ENCODE peak calls at places on chromosomes 16 and 17, in nine cellular contexts. D is left ventricle myocardium inferior, P is thoracic aorta, F is AG04450, E is tibial nerve, S is heart left ventricle, Z is Calu3, R is IMR-90, K is omental fat pad. V is an unnamed sample.

GRCh38 chr17:14245002-14245401 is 8.3 kb upstream of the CDRT15 start:
- DNase-seq in D (no peak), P (no peak), F (no peak), E (no peak), S (no peak), Z (no peak), R (no peak), K (no peak), V (no peak)

GRCh38 chr17:40791808-40792436 is 7.8 kb downstream of the KRT28 start:
- DNase-seq in D (no peak), P (no peak), F (peak; percentile 11), E (peak; percentile 21), S (no peak), Z (peak; percentile 59), R (peak; percentile 55), K (no peak), V (no peak)

GRCh38 chr16:9049241-9049640 is 42.2 kb upstream of the HAPSTR1 start:
- DNase-seq in D (no peak), P (no peak), F (peak; percentile 80), E (no peak), S (no peak), Z (no peak), R (peak; percentile 97), K (no peak), V (no peak)

GRCh38 chr17:57045868-57046671 is 39.0 kb upstream of the AKAP1 start:
- DNase-seq in D (no peak), P (no peak), F (no peak), E (no peak), S (no peak), Z (no peak), R (no peak), K (no peak), V (no peak)

GRCh38 chr16:74743668-74744299 is 30.8 kb downstream of the FA2H start:
- DNase-seq in D (no peak), P (no peak), F (peak; percentile 20), E (peak; percentile 22), S (no peak), Z (peak; percentile 98), R (peak; percentile 79), K (peak; percentile 40), V (no peak)

GRCh38 chr16:15811778-15812750 is 44.8 kb downstream of the MYH11 start:
- DNase-seq in D (no peak), P (peak; percentile 41), F (peak; percentile 77), E (no peak), S (no peak), Z (peak; percentile 9), R (peak; percentile 86), K (no peak), V (no peak)

GRCh38 chr17:38568845-38569510 is 36.8 kb downstream of the SRCIN1 start:
- DNase-seq in D (no peak), P (no peak), F (no peak), E (no peak), S (no peak), Z (no peak), R (no peak), K (no peak), V (no peak)

GRCh38 chr16:67499159-67499558 is 15.8 kb upstream of the AGRP start:
- DNase-seq in D (peak; percentile 33), P (no peak), F (no peak), E (peak; percentile 51), S (no peak), Z (no peak), R (peak; percentile 19), K (no peak), V (no peak)

GRCh38 chr17:4233668-4234258 is 30.0 kb downstream of the ANKFY1 start:
- DNase-seq in D (no peak), P (no peak), F (no peak), E (no peak), S (peak; percentile 63), Z (no peak), R (no peak), K (no peak), V (no peak)

GRCh38 chr17:28712705-28713415 is 1.2 kb upstream of the PROCA1 start:
- DNase-seq in D (no peak), P (no peak), F (no peak), E (no peak), S (peak; percentile 16), Z (no peak), R (no peak), K (no peak), V (no peak)

GRCh38 chr16:9134739-9135138 is 43.3 kb downstream of the HAPSTR1 start:
- DNase-seq in D (no peak), P (no peak), F (no peak), E (peak; percentile 22), S (peak; percentile 50), Z (peak; percentile 78), R (peak; percentile 55), K (no peak), V (no peak)

GRCh38 chr16:84284168-84284722 is 10.4 kb upstream of the WFDC1 start:
- DNase-seq in D (peak; percentile 69), P (no peak), F (no peak), E (peak; percentile 77), S (peak; percentile 73), Z (peak; percentile 25), R (no peak), K (no peak), V (no peak)

GRCh38 chr16:17251496-17251895 is 219.3 kb downstream of the XYLT1 start:
- DNase-seq in D (no peak), P (no peak), F (no peak), E (no peak), S (no peak), Z (no peak), R (no peak), K (no peak), V (no peak)

DNA sequence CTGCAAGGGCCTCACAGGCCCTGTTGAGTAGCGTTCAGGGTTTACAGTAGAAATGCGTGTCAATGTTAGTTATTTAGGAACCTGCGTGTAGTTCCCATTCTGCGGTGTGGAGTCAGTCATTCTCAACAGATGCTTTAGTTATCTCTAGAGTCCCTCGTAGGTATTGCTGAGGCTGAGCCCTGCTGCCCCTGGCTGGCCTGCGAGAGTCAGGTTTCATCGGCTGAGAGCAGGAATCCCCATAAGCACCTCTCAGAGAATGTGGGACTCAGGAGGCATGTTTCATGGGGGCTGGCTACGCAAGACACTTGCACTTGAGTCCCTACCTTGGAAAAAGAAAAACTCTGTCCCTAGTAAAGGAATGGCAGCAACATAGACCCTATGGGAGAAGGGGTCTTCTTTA is 347.5 kb upstream of the ASIC2 start:
- DNase-seq in D (no peak), P (no peak), F (no peak), E (no peak), S (no peak), Z (no peak), R (no peak), K (no peak), V (no peak)
- TF ChIP-seq CTCF in D (no peak), P (no peak), F (no peak), E (no peak), S (no peak), Z (no peak), R (no peak), K (no peak), V (no peak)

DNA sequence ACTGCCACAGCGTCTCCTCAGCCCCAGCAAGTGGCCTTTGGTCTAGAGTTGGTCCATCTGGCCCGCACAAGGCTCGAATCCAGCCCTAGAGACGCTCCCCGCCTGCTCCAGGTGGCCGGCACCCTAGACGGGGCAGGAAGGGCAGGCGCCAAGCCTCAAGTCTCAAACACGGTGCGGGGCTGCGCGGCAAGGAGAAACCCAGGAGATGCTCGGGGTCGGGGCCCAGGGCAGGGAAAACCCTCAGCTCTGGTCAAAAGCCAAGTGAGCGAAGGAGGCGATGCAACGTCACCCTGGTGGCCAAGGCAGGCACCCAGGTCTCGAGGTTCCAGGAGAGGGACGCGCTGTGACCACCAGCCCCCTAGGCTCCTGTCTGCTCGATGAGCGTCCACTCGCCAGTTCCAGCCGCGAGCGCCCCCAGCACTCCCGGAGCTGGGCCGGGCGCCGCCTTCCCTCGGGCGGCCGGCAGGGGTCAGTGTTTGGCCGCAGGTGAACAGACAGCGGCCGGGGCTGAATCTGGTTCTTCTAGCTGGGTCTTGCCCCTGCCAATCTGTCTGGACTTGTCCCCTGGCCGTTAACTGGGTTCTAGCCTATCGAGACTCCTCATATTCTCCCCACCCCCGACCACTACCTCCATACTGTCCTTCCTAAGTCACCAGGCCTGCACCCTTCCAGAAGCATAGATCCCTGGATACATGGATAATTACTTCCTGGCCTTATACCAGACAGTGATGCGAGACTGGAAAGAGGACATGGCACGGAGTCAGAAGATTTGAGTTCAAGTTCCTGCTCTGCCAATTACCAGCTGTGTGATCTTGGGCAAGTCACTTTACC is 44.0 kb downstream of the PRAC1 start:
- DNase-seq in D (peak; percentile 53), P (no peak), F (no peak), E (peak; percentile 34), S (peak; percentile 33), Z (peak; percentile 92), R (peak; percentile 19), K (peak; percentile 46), V (peak; percentile 66)
- TF ChIP-seq CTCF in D (peak; percentile 93), P (peak; percentile 86), F (peak; percentile 84), E (peak; percentile 78), S (peak; percentile 87), Z (peak; percentile 99), R (peak; percentile 89), K (peak; percentile 3), V (peak; percentile 92)

DNA sequence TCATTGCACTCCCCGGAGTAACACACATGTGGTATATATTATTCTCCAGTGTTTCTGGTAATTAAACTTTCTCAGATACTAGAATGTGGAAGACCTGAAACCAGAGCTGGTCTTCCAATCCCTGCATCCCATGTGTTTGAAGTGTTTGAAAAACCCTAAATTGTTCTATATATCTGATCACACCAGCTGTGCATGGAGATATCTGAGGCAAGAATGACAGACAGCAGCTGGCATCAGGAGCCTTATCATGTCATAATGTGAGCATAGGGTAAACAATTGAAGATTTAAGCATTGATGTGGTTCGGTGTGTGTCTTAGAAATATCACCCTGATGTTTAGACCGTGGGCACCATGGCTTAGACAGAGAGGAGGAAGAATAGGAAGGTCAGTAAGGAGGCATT is 251.0 kb downstream of the CDH11 start:
- DNase-seq in D (no peak), P (no peak), F (no peak), E (no peak), S (no peak), Z (no peak), R (no peak), K (no peak), V (no peak)
- TF ChIP-seq CTCF in D (no peak), P (no peak), F (no peak), E (no peak), S (no peak), Z (no peak), R (no peak), K (no peak), V (no peak)

GRCh38 chr17:35918665-35919064 is 11.9 kb downstream of the RDM1 start:
- DNase-seq in D (no peak), P (no peak), F (no peak), E (no peak), S (no peak), Z (no peak), R (no peak), K (no peak), V (no peak)

GRCh38 chr17:35914354-35914753 is 16.2 kb downstream of the RDM1 start:
- DNase-seq in D (no peak), P (no peak), F (no peak), E (no peak), S (no peak), Z (no peak), R (no peak), K (no peak), V (no peak)

GRCh38 chr17:35915153-35915969 is 15.2 kb downstream of the RDM1 start:
- DNase-seq in D (no peak), P (no peak), F (no peak), E (no peak), S (no peak), Z (no peak), R (no peak), K (no peak), V (no peak)

GRCh38 chr17:35920229-35920628 is 10.3 kb downstream of the RDM1 start:
- DNase-seq in D (no peak), P (no peak), F (no peak), E (no peak), S (no peak), Z (no peak), R (no peak), K (no peak), V (no peak)

GRCh38 chr17:35917519-35918213 is 12.9 kb downstream of the RDM1 start:
- DNase-seq in D (no peak), P (no peak), F (no peak), E (no peak), S (no peak), Z (no peak), R (no peak), K (no peak), V (no peak)
- TF ChIP-seq CTCF in D (no peak), P (no peak), F (no peak), E (no peak), S (no peak), Z (no peak), R (no peak), K (no peak), V (no peak)